ENCODE peak calls at places on chromosome 1, in nine cellular contexts. Y is SJSA1; X is adrenal gland; D is K562; Z is stomach; M is fibroblast of lung; G is mucosa of descending colon; O is CD8-positive, alpha-beta T cell; H is tibial artery. E is an unnamed sample. For H3K9me3 and H3K4me1, the result is how much of the 10 kb centered on the place peaks cover.

GRCh38 chr1:112798293-112798692 is 83.2 kb upstream of the PPM1J start:
- DNase-seq in Y (no peak), X (no peak), D (no peak), Z (no peak), M (no peak), G (no peak), O (no peak), H (no peak), E (no peak)

GRCh38 chr1:44594871-44595735 is 79.2 kb downstream of the TMEM53 start:
- DNase-seq in Y (peak), X (peak), D (peak), Z (peak), M (peak), G (peak), O (peak), H (peak), E (peak)

GRCh38 chr1:42000781-42001180 is 82.1 kb upstream of the HIVEP3 start:
- DNase-seq in Y (no peak), X (no peak), D (no peak), Z (no peak), M (no peak), G (no peak), O (no peak), H (no peak), E (no peak)

GRCh38 chr1:14804626-14805025 is 206.1 kb downstream of the KAZN start:
- DNase-seq in Y (no peak), X (no peak), D (peak), Z (no peak), M (no peak), G (no peak), O (no peak), H (no peak), E (no peak)

GRCh38 chr1:30613188-30613587 is 110.2 kb downstream of the MATN1 start:
- DNase-seq in Y (no peak), X (no peak), D (no peak), Z (no peak), M (no peak), G (no peak), O (no peak), H (no peak), E (no peak)

GRCh38 chr1:7636801-7637526 is 134.1 kb upstream of the VAMP3 start:
- DNase-seq in Y (no peak), X (no peak), D (no peak), Z (no peak), M (no peak), G (no peak), O (no peak), H (no peak), E (no peak)

GRCh38 chr1:228079013-228079412 is 3.5 kb upstream of the ARF1 start:
- DNase-seq in Y (no peak), X (no peak), D (no peak), Z (peak), M (no peak), G (no peak), O (no peak), H (no peak), E (no peak)

GRCh38 chr1:235207202-235207565 is 46.1 kb upstream of the RBM34 start:
- DNase-seq in Y (no peak), X (no peak), D (peak), Z (no peak), M (no peak), G (no peak), O (peak), H (no peak), E (no peak)

GRCh38 chr1:27536767-27537166 is 46.8 kb upstream of the WASF2 start:
- DNase-seq in Y (no peak), X (peak), D (no peak), Z (no peak), M (peak), G (no peak), O (no peak), H (peak), E (peak)

GRCh38 chr1:187041104-187041503 is 212.4 kb downstream of the PLA2G4A start:
- DNase-seq in Y (no peak), X (no peak), D (no peak), Z (no peak), M (no peak), G (no peak), O (no peak), H (no peak), E (no peak)

GRCh38 chr1:184905601-184906322 is 68.5 kb downstream of the NIBAN1 start:
- DNase-seq in Y (no peak), X (no peak), D (no peak), Z (peak), M (no peak), G (no peak), O (no peak), H (no peak), E (no peak)

GRCh38 chr1:53608071-53608470 is 130.9 kb downstream of the GLIS1 start:
- DNase-seq in Y (no peak), X (no peak), D (no peak), Z (no peak), M (no peak), G (no peak), O (no peak), H (no peak), E (no peak)

GRCh38 chr1:83559531-83559930 is 439.4 kb downstream of the TTLL7 start:
- DNase-seq in Y (no peak), X (no peak), D (no peak), Z (no peak), M (no peak), G (no peak), O (no peak), H (no peak), E (no peak)

GRCh38 chr1:10967105-10967504 is 45.3 kb upstream of the TARDBP start:
- DNase-seq in Y (no peak), X (no peak), D (no peak), Z (no peak), M (no peak), G (no peak), O (no peak), H (no peak), E (no peak)

GRCh38 chr1:162757476-162757875 is 33.0 kb upstream of the HSD17B7 start:
- DNase-seq in Y (no peak), X (no peak), D (no peak), Z (no peak), M (no peak), G (no peak), O (no peak), H (no peak), E (no peak)

GRCh38 chr1:85550784-85551516 is 29.6 kb upstream of the CCN1 start:
- DNase-seq in Y (peak), X (no peak), D (no peak), Z (no peak), M (peak), G (no peak), O (no peak), H (no peak), E (no peak)

GRCh38 chr1:5713101-5713820 is 279.0 kb downstream of the NPHP4 start:
- DNase-seq in Y (no peak), X (no peak), D (no peak), Z (peak), M (no peak), G (no peak), O (no peak), H (no peak), E (peak)

GRCh38 chr1:5718716-5719632 is 273.3 kb downstream of the NPHP4 start:
- DNase-seq in Y (no peak), X (no peak), D (no peak), Z (peak), M (no peak), G (no peak), O (no peak), H (no peak), E (no peak)

GRCh38 chr1:5720045-5720444 is 272.2 kb downstream of the NPHP4 start:
- DNase-seq in Y (no peak), X (no peak), D (no peak), Z (peak), M (no peak), G (no peak), O (no peak), H (no peak), E (no peak)

GRCh38 chr1:5717031-5717682 is 275.1 kb downstream of the NPHP4 start:
- DNase-seq in Y (no peak), X (no peak), D (no peak), Z (peak), M (no peak), G (no peak), O (no peak), H (no peak), E (no peak)

GRCh38 chr1:5716126-5716525 is 276.1 kb downstream of the NPHP4 start:
- DNase-seq in Y (no peak), X (no peak), D (no peak), Z (peak), M (no peak), G (no peak), O (no peak), H (no peak), E (no peak)
- H3K9me3 ChIP-seq in Y (under half), X (under half), D (under half), Z (under half), M (under half), G (under half), O (under half), H (under half), E (under half)

GRCh38 chr1:25545767-25546166 is 2.4 kb downstream of the LDLRAP1 start:
- DNase-seq in Y (no peak), X (no peak), D (no peak), Z (no peak), M (no peak), G (no peak), O (no peak), H (no peak), E (no peak)

GRCh38 chr1:25544243-25544764 is 898 bp downstream of the LDLRAP1 start:
- DNase-seq in Y (no peak), X (no peak), D (no peak), Z (peak), M (no peak), G (peak), O (no peak), H (no peak), E (no peak)

GRCh38 chr1:25546193-25546592 is 2.8 kb downstream of the LDLRAP1 start:
- DNase-seq in Y (no peak), X (no peak), D (no peak), Z (no peak), M (no peak), G (no peak), O (no peak), H (no peak), E (no peak)

GRCh38 chr1:25543425-25544242 is at the start of gene LDLRAP1:
- DNase-seq in Y (peak), X (peak), D (peak), Z (peak), M (peak), G (peak), O (peak), H (peak), E (peak)

DNA sequence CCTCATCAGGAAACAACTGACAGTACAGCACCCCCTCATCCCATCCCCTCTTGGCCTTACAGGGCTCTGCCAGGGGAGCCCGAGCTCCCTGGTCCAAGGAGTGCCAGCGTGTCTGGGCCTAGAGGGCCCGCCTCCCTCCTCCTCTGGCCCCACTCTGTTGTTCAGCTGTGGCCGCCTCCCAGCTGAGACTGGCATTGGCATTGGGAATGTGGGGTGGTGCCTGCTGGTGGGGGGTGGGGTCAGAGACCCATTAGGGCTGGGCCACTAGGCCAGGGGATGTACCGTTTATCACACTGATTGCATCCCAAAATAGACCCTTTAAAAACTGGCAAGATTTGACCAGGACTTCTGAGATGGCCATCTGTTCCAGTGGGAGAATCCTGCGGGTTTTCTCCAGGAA is 1.4 kb downstream of the LDLRAP1 start:
- DNase-seq in Y (no peak), X (peak), D (no peak), Z (peak), M (no peak), G (peak), O (no peak), H (no peak), E (peak)
- H3K4me1 ChIP-seq in Y (under half), X (under half), D (under half), Z (half or more), M (under half), G (under half), O (half or more), H (under half), E (under half)

GRCh38 chr1:244576259-244576892 is 76.5 kb upstream of the DESI2 start:
- DNase-seq in Y (no peak), X (no peak), D (no peak), Z (no peak), M (no peak), G (no peak), O (no peak), H (no peak), E (no peak)
- H3K9me3 ChIP-seq in Y (under half), X (under half), D (under half), Z (under half), M (under half), G (half or more), O (under half), H (under half), E (under half)

GRCh38 chr1:159917533-159917932 is 7.8 kb downstream of the TAGLN2 start:
- DNase-seq in Y (no peak), X (no peak), D (no peak), Z (peak), M (no peak), G (no peak), O (no peak), H (no peak), E (no peak)
- H3K4me1 ChIP-seq in Y (half or more), X (under half), D (under half), Z (half or more), M (half or more), G (half or more), O (under half), H (under half), E (under half)

DNA sequence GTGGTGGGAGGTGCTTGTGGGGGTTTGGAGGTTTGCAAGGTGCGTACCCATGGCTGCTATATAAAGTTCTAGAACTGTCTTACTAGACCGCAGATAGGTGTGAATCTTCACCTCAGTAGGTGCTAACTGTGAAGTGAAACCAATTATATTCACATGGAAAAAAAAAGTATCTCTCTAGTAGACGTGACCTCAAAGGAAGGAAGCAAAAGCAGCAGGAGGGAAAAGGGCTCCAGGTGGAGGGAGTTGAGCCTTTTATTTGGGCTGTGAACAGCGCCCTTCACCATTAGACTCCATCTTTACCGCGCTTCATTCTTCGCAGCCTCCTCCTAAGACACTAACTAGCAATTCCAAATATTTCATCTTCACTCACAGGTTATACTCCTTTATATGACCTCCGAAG is 129.8 kb downstream of the TBX19 start:
- DNase-seq in Y (no peak), X (no peak), D (no peak), Z (no peak), M (no peak), G (no peak), O (no peak), H (no peak), E (no peak)
- H3K9me3 ChIP-seq in Y (under half), X (under half), D (under half), Z (under half), M (under half), G (under half), O (under half), H (under half), E (under half)

GRCh38 chr1:200374569-200375312 is 35.1 kb downstream of the ZNF281 start:
- DNase-seq in Y (no peak), X (no peak), D (no peak), Z (no peak), M (no peak), G (no peak), O (no peak), H (no peak), E (no peak)
- H3K4me1 ChIP-seq in Y (half or more), X (under half), D (under half), Z (under half), M (under half), G (under half), O (under half), H (under half), E (under half)

DNA sequence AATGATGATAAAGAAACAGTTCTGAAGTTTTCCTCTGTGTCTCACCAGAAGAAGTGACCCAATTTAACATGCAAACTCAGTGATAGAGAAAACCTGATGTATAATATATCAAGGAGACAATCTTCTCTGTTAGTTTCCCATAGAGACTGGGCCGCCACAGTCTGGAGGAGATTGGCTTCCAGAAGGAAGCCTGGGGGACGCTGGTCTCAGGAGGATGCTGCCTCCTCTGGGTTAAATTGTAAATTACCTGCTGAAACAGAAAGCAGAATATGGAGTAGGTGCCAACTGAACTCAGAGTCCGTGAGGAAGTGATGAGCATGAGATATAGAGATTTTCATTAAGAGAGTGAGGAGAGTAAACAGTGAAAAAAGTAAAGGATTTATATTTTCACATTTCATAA is 15.8 kb downstream of the OR14I1 start:
- DNase-seq in Y (no peak), X (no peak), D (no peak), Z (no peak), M (no peak), G (no peak), O (no peak), H (no peak), E (no peak)
- H3K9me3 ChIP-seq in Y (under half), X (under half), D (under half), Z (under half), M (under half), G (under half), O (under half), H (under half), E (under half)

DNA sequence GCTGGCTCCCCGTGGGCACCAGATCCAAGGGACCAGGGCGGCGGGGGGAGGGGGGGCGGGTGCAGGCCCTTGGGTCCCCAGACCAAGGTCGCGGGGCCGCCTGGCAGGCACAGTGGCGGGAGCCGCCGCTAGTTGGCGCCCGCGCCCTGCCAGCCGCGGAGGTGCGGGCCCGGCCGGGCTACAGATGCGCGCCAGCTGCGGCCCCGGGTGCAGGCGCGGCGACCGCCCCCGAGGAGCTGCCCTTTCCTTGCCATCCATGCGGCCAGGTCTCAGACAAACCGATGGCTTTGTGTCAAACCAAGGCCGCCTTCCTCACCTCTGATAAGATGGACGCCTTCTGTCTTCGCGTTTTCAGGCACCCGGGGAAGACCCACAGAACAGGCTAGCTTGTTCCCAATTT is 2.2 kb upstream of the RUNX3 start:
- DNase-seq in Y (no peak), X (peak), D (peak), Z (peak), M (no peak), G (peak), O (no peak), H (no peak), E (no peak)
- H3K4me1 ChIP-seq in Y (under half), X (under half), D (under half), Z (half or more), M (under half), G (under half), O (under half), H (under half), E (under half)

GRCh38 chr1:19758227-19758830 is 41.4 kb downstream of the TMCO4 start:
- DNase-seq in Y (peak), X (peak), D (no peak), Z (no peak), M (peak), G (no peak), O (no peak), H (no peak), E (no peak)

GRCh38 chr1:19759740-19760089 is 40.0 kb downstream of the TMCO4 start:
- DNase-seq in Y (no peak), X (no peak), D (no peak), Z (no peak), M (no peak), G (no peak), O (no peak), H (no peak), E (no peak)

GRCh38 chr1:19756480-19756879 is 43.2 kb downstream of the TMCO4 start:
- DNase-seq in Y (no peak), X (no peak), D (no peak), Z (no peak), M (no peak), G (no peak), O (no peak), H (no peak), E (no peak)

GRCh38 chr1:19754482-19754881 is 45.2 kb downstream of the TMCO4 start:
- DNase-seq in Y (no peak), X (no peak), D (no peak), Z (no peak), M (no peak), G (no peak), O (no peak), H (peak), E (no peak)

DNA sequence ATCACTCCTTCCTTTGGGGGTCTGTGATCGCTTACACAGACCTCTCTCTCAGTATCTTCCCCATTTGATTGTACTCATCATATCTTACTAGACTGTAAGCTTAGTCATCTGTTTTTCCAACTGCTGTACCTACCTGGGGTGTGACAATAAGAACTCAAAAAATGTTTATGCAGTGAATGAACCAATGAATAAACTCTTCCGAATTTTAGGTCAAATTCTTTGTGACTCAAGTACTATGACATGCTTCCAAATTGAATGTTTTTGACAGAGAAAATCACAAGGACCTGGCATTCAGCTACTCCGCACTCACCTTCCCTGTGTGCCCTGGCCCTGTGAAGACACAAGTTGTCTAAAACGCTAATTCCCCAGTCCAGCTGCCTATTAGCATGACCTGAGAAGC is 42.1 kb downstream of the TMCO4 start:
- DNase-seq in Y (no peak), X (no peak), D (no peak), Z (no peak), M (no peak), G (no peak), O (no peak), H (no peak), E (no peak)
- H3K9me3 ChIP-seq in Y (under half), X (under half), D (under half), Z (under half), M (under half), G (under half), O (under half), H (under half), E (under half)